ENCODE peak calls at places on chromosomes 6 and 20, in seven cellular contexts. One of them, this sample, is unnamed.

GRCh38 chr6:134539865-134540323 is 222.0 kb upstream of the SGK1 start:
- DNase-seq in HL-60: no peak
- DNase-seq in endodermal cell: no peak
- DNase-seq in breast epithelium: no peak
- DNase-seq in body of pancreas: no peak
- DNase-seq in GM12865: no peak
- DNase-seq in AG10803: no peak
- DNase-seq in this sample: no peak

GRCh38 chr6:3549314-3549940 is 92.6 kb upstream of the SLC22A23 start:
- DNase-seq in HL-60: no peak
- DNase-seq in endodermal cell: no peak
- DNase-seq in breast epithelium: no peak
- DNase-seq in body of pancreas: no peak
- DNase-seq in GM12865: no peak
- DNase-seq in AG10803: no peak
- DNase-seq in this sample: no peak

GRCh38 chr20:24783631-24784492 is 165.2 kb upstream of the CST7 start:
- DNase-seq in HL-60: no peak
- DNase-seq in endodermal cell: peak
- DNase-seq in breast epithelium: no peak
- DNase-seq in body of pancreas: no peak
- DNase-seq in GM12865: peak
- DNase-seq in AG10803: no peak
- DNase-seq in this sample: no peak

GRCh38 chr20:17863577-17864292 is 104.9 kb downstream of the SNX5 start:
- DNase-seq in HL-60: no peak
- DNase-seq in endodermal cell: no peak
- DNase-seq in breast epithelium: no peak
- DNase-seq in body of pancreas: peak
- DNase-seq in GM12865: no peak
- DNase-seq in AG10803: no peak
- DNase-seq in this sample: no peak

GRCh38 chr6:5899216-5900045 is 107.3 kb downstream of the NRN1 start:
- DNase-seq in HL-60: no peak
- DNase-seq in endodermal cell: no peak
- DNase-seq in breast epithelium: no peak
- DNase-seq in body of pancreas: no peak
- DNase-seq in GM12865: no peak
- DNase-seq in AG10803: peak
- DNase-seq in this sample: no peak

GRCh38 chr20:4465855-4466545 is 255.7 kb upstream of the PRND start:
- DNase-seq in HL-60: no peak
- DNase-seq in endodermal cell: no peak
- DNase-seq in breast epithelium: no peak
- DNase-seq in body of pancreas: no peak
- DNase-seq in GM12865: no peak
- DNase-seq in AG10803: peak
- DNase-seq in this sample: no peak

GRCh38 chr6:130815200-130816071 is 11.8 kb upstream of the SMLR1 start:
- DNase-seq in HL-60: no peak
- DNase-seq in endodermal cell: no peak
- DNase-seq in breast epithelium: no peak
- DNase-seq in body of pancreas: no peak
- DNase-seq in GM12865: no peak
- DNase-seq in AG10803: no peak
- DNase-seq in this sample: no peak

GRCh38 chr6:20826378-20826777 is 292.1 kb downstream of the CDKAL1 start:
- DNase-seq in HL-60: no peak
- DNase-seq in endodermal cell: no peak
- DNase-seq in breast epithelium: no peak
- DNase-seq in body of pancreas: no peak
- DNase-seq in GM12865: no peak
- DNase-seq in AG10803: peak
- DNase-seq in this sample: no peak

GRCh38 chr6:112149719-112150263 is 62.4 kb downstream of the FAM229B start:
- DNase-seq in HL-60: no peak
- DNase-seq in endodermal cell: no peak
- DNase-seq in breast epithelium: no peak
- DNase-seq in body of pancreas: no peak
- DNase-seq in GM12865: no peak
- DNase-seq in AG10803: peak
- DNase-seq in this sample: no peak

GRCh38 chr20:37690626-37691369 is 3.0 kb upstream of the CTNNBL1 start:
- DNase-seq in HL-60: no peak
- DNase-seq in endodermal cell: no peak
- DNase-seq in breast epithelium: no peak
- DNase-seq in body of pancreas: no peak
- DNase-seq in GM12865: no peak
- DNase-seq in AG10803: no peak
- DNase-seq in this sample: no peak

GRCh38 chr6:21061892-21062291 is 527.6 kb downstream of the CDKAL1 start:
- DNase-seq in HL-60: no peak
- DNase-seq in endodermal cell: no peak
- DNase-seq in breast epithelium: no peak
- DNase-seq in body of pancreas: no peak
- DNase-seq in GM12865: peak
- DNase-seq in AG10803: no peak
- DNase-seq in this sample: no peak

GRCh38 chr6:163446529-163446928 is 32.0 kb downstream of the QKI start:
- DNase-seq in HL-60: no peak
- DNase-seq in endodermal cell: no peak
- DNase-seq in breast epithelium: no peak
- DNase-seq in body of pancreas: no peak
- DNase-seq in GM12865: no peak
- DNase-seq in AG10803: no peak
- DNase-seq in this sample: no peak

GRCh38 chr6:127516676-127517273 is 2.4 kb downstream of the MTCL3 start:
- DNase-seq in HL-60: peak
- DNase-seq in endodermal cell: peak
- DNase-seq in breast epithelium: no peak
- DNase-seq in body of pancreas: peak
- DNase-seq in GM12865: peak
- DNase-seq in AG10803: no peak
- DNase-seq in this sample: no peak

GRCh38 chr20:45538209-45538798 is 978 bp downstream of the WFDC6 start:
- DNase-seq in HL-60: no peak
- DNase-seq in endodermal cell: peak
- DNase-seq in breast epithelium: no peak
- DNase-seq in body of pancreas: no peak
- DNase-seq in GM12865: no peak
- DNase-seq in AG10803: no peak
- DNase-seq in this sample: no peak
- TF ChIP-seq CTCF in HL-60: no peak
- TF ChIP-seq CTCF in endodermal cell: peak
- TF ChIP-seq CTCF in breast epithelium: no peak
- TF ChIP-seq CTCF in body of pancreas: no peak
- TF ChIP-seq CTCF in GM12865: no peak
- TF ChIP-seq CTCF in AG10803: no peak
- TF ChIP-seq CTCF in this sample: no peak

GRCh38 chr6:72367439-72367838 is 254.4 kb upstream of the KCNQ5 start:
- DNase-seq in HL-60: no peak
- DNase-seq in endodermal cell: no peak
- DNase-seq in breast epithelium: no peak
- DNase-seq in body of pancreas: no peak
- DNase-seq in GM12865: peak
- DNase-seq in AG10803: no peak
- DNase-seq in this sample: no peak

GRCh38 chr6:72371473-72371872 is 250.4 kb upstream of the KCNQ5 start:
- DNase-seq in HL-60: no peak
- DNase-seq in endodermal cell: no peak
- DNase-seq in breast epithelium: no peak
- DNase-seq in body of pancreas: no peak
- DNase-seq in GM12865: no peak
- DNase-seq in AG10803: no peak
- DNase-seq in this sample: no peak

GRCh38 chr6:72363844-72364740 is 257.8 kb upstream of the KCNQ5 start:
- DNase-seq in HL-60: no peak
- DNase-seq in endodermal cell: no peak
- DNase-seq in breast epithelium: no peak
- DNase-seq in body of pancreas: no peak
- DNase-seq in GM12865: no peak
- DNase-seq in AG10803: peak
- DNase-seq in this sample: peak

GRCh38 chr6:72365773-72366172 is 256.1 kb upstream of the KCNQ5 start:
- DNase-seq in HL-60: no peak
- DNase-seq in endodermal cell: no peak
- DNase-seq in breast epithelium: no peak
- DNase-seq in body of pancreas: no peak
- DNase-seq in GM12865: no peak
- DNase-seq in AG10803: no peak
- DNase-seq in this sample: no peak
- H3K4me3 ChIP-seq in HL-60: no peak
- H3K4me3 ChIP-seq in endodermal cell: no peak
- H3K4me3 ChIP-seq in breast epithelium: no peak
- H3K4me3 ChIP-seq in body of pancreas: no peak
- H3K4me3 ChIP-seq in GM12865: no peak
- H3K4me3 ChIP-seq in AG10803: no peak
- H3K4me3 ChIP-seq in this sample: no peak

DNA sequence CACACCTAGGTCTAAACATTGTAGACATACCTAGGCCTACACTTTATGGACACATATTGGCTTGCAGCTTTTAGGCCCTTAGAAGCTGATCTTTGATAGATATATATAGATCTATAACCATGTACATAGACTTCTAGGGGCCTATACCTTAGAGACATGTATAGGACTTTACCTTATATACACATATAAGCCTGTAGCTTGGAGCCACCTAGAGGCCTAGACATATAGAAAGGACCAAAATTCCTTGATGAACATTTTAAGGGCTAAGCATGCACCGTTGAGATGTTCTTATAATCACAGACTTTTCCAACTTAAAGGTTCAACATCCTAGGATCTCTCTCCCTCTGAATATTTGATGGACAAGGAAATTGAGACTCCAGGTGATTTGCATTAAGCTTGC is 371.7 kb upstream of the SASH1 start:
- DNase-seq in HL-60: no peak
- DNase-seq in endodermal cell: no peak
- DNase-seq in breast epithelium: no peak
- DNase-seq in body of pancreas: no peak
- DNase-seq in GM12865: no peak
- DNase-seq in AG10803: no peak
- DNase-seq in this sample: no peak
- TF ChIP-seq CTCF in HL-60: no peak
- TF ChIP-seq CTCF in endodermal cell: peak
- TF ChIP-seq CTCF in breast epithelium: no peak
- TF ChIP-seq CTCF in body of pancreas: no peak
- TF ChIP-seq CTCF in GM12865: peak
- TF ChIP-seq CTCF in AG10803: peak
- TF ChIP-seq CTCF in this sample: peak

GRCh38 chr6:81747327-81747726 is 5.2 kb downstream of the TENT5A start:
- DNase-seq in HL-60: no peak
- DNase-seq in endodermal cell: no peak
- DNase-seq in breast epithelium: no peak
- DNase-seq in body of pancreas: no peak
- DNase-seq in GM12865: no peak
- DNase-seq in AG10803: no peak
- DNase-seq in this sample: no peak
- H3K4me3 ChIP-seq in HL-60: peak
- H3K4me3 ChIP-seq in endodermal cell: no peak
- H3K4me3 ChIP-seq in breast epithelium: no peak
- H3K4me3 ChIP-seq in body of pancreas: no peak
- H3K4me3 ChIP-seq in GM12865: no peak
- H3K4me3 ChIP-seq in AG10803: peak
- H3K4me3 ChIP-seq in this sample: no peak